ENCODE peak calls at places on chromosomes 6 and 20, in ten cellular contexts. P is endodermal cell; I is pancreas; K is left ventricle myocardium inferior; Q is heart right ventricle; J is BJ; H is heart left ventricle; E is IMR-90; D is ascending aorta; X is CD8-positive, alpha-beta T cell. L is an unnamed sample. For H3K36me3, the result is how much of the 10 kb centered on the place peaks cover.

GRCh38 chr20:8082999-8083398 is 49.1 kb upstream of the PLCB1 start:
- DNase-seq in K (no peak), X (no peak), E (peak), I (no peak), Q (no peak), H (no peak), D (no peak), J (peak), P (no peak), L (no peak)

GRCh38 chr6:105578308-105578707 is 175.4 kb upstream of the PREP start:
- DNase-seq in I (no peak), D (no peak), P (no peak), K (no peak), J (no peak), H (no peak), E (no peak), X (no peak), Q (no peak), L (no peak)

GRCh38 chr6:6875818-6876470 is 231.8 kb upstream of the RREB1 start:
- DNase-seq in J (peak), X (no peak), Q (no peak), H (no peak), K (no peak), D (no peak), I (no peak), P (no peak), E (peak), L (peak)

GRCh38 chr6:65937982-65938381 is 231.0 kb upstream of the EYS start:
- DNase-seq in H (peak), P (no peak), E (no peak), X (no peak), Q (no peak), K (no peak), J (no peak), I (no peak), D (no peak), L (peak)

GRCh38 chr6:150902142-150902800 is 36.8 kb downstream of the MTHFD1L start:
- DNase-seq in J (no peak), Q (no peak), D (no peak), H (no peak), K (no peak), X (no peak), P (no peak), E (no peak), I (no peak), L (no peak)

GRCh38 chr20:17569616-17570346 is at the start of gene DSTN:
- DNase-seq in J (peak), X (peak), E (peak), I (peak), K (peak), P (peak), D (peak), Q (peak), H (peak), L (peak)

GRCh38 chr6:41294463-41294862 is 8.0 kb upstream of the TREM1 start:
- DNase-seq in I (no peak), X (no peak), K (no peak), Q (no peak), E (no peak), J (no peak), H (no peak), P (no peak), D (no peak), L (no peak)

GRCh38 chr6:169854083-169854725 is 102.8 kb downstream of the ERMARD start:
- DNase-seq in J (no peak), K (no peak), E (no peak), Q (no peak), I (no peak), D (no peak), H (peak), X (no peak), P (no peak), L (no peak)

GRCh38 chr6:145733770-145734169 is 1.6 kb downstream of the EPM2A start:
- DNase-seq in X (no peak), I (no peak), E (peak), K (no peak), D (no peak), Q (no peak), J (no peak), H (no peak), P (no peak), L (no peak)

GRCh38 chr20:2652724-2653510 is 485 bp downstream of the NOP56 start:
- DNase-seq in I (no peak), E (no peak), J (no peak), H (no peak), Q (peak), D (no peak), K (peak), P (no peak), X (no peak), L (peak)

GRCh38 chr6:1542764-1543163 is 67.0 kb upstream of the FOXC1 start:
- DNase-seq in I (no peak), D (no peak), E (no peak), J (no peak), K (no peak), Q (no peak), X (no peak), P (no peak), H (no peak), L (no peak)

GRCh38 chr6:106790146-106790770 is 160.9 kb downstream of the QRSL1 start:
- DNase-seq in K (no peak), P (no peak), J (no peak), Q (no peak), D (no peak), E (no peak), X (no peak), I (no peak), H (no peak), L (no peak)

GRCh38 chr20:23145281-23145700 is 59.2 kb upstream of the CD93 start:
- DNase-seq in H (no peak), P (no peak), I (no peak), E (peak), J (no peak), K (no peak), X (no peak), D (peak), Q (no peak), L (peak)

GRCh38 chr6:49606696-49607390 is 29.8 kb downstream of the RHAG start:
- DNase-seq in Q (no peak), D (no peak), I (no peak), K (no peak), P (peak), X (no peak), J (peak), E (peak), H (no peak), L (peak)

DNA sequence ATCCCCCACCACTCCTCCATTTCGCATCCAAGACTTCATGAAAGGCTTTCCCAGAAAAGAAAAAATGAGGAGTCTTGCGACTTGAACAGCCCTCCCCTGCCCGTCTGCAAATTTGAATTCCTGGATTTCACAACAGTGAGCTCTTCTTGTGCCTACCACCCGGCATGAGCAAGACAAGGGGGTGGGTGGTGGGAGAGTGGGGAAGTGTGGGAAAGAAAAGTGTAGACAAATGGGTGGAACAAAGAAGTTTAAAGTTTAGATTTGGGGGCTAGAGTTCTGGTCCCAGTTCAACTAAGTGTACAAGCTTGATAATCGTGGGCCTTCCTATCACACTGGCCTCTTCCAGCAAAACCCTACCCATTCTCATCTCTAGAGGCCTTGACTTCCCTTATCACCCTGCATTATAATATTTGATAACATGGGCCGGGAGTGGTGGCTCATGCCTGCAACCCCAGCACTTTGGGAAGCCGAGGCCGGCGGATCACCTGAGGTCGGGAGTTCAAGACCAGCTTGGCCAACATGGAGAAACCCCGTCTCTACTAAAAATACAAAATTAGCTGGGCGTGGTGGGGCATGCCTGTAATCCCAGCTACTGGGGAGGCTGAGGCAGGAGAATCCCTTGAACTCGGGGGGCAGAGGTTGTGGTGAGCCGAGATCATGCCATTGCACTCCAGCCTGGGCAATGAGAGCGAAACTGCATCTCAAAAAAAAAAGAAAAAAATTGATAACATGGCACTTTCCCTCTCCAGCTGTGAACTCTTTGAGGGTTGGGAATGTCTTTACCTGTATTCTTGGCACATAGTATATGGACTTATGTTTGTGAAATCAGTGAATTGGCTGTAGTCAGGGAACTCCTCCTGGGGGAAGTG is 654 bp upstream of the C6orf47 start:
- DNase-seq in E (peak), X (no peak), P (no peak), H (no peak), Q (no peak), I (no peak), J (no peak), K (no peak), D (no peak), L (no peak)
- H3K36me3 ChIP-seq in E (under half), X (under half), P (under half), H (under half), Q (under half), I (under half), J (under half), K (under half), D (under half), L (under half)

DNA sequence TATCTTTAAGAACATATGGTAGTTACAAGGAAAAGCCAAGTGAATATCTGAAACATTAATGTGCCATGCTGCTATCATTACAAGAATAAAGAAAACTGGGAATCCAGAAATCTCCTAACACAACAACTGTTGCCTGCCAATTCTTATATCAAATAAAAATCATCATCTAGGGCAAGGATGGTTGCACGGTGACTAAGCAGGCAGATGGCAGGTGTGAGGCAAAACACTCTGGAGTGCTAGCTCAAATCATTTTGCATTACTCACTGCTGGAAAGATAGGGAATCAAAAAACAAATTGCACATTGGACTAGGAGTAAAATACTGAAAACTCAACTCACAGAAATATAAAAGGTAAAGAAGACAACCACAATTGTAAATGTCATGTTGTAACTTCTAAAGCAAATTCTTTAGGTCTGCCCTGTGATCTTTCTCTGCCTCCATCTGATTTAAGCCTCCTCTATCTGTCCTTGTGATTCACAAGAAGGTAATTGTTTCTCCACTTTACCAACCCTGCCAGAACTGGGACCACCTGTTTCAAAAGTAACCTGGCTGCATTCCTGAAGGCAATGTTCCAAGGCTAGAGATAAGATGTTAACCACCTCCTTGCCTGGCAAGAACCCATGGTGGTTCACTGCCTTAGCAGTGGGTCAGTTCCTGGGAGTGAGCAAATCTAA is 33.0 kb upstream of the LCA5 start:
- DNase-seq in J (no peak), X (no peak), D (no peak), E (peak), Q (no peak), P (peak), H (no peak), I (no peak), K (no peak), L (peak)
- H3K4me3 ChIP-seq in J (no peak), X (no peak), D (no peak), E (no peak), Q (no peak), P (peak), H (no peak), I (peak), K (no peak), L (no peak)

DNA sequence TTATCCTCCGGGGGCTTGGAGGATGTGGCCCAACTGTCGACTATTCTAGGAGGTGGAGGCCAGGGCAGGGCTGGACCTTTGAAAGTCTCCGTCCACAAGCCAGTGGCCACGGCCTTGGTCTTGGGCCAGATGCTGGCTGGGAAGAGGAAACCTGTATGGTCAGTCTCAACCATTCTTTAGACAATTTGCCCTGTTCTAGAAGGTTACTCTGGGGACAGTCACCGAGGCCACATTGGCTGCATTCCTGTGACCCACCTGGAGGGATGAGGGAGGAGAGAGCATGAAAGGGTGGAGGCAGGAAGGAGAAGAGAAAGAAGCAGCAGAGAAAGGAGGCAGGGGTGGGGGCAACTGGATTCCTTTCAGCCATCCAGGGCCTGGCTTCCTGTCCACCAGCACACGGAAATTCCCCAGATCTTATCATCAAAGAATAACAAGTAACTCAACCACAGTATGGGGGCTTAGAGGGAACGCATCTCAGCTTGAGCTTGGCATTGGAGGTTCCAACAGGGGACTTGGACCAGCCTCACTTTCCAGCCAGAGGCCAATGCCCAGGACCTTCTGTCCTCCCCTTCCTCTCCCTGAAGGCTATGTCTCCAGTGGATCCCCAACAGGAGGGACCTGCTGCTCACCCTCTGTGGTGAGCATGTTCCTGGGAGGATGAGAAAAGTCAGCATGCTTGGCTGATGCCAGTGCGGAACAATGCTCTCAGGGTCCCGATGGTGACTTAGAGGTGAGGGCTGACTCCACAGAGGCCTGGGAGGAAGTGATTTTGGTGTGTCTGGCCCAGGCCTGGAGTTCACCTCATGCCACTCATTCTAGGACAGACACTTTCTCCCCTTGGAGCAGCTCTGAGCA is 30.4 kb downstream of the TGM2 start:
- DNase-seq in E (peak), X (no peak), J (no peak), H (no peak), D (peak), I (peak), Q (peak), P (no peak), K (no peak), L (no peak)
- H3K36me3 ChIP-seq in E (half or more), X (under half), J (under half), H (half or more), D (half or more), I (under half), Q (under half), P (under half), K (half or more), L (half or more)

GRCh38 chr6:137102050-137102848 is 57.5 kb upstream of the IL20RA start:
- DNase-seq in I (no peak), Q (no peak), D (no peak), H (no peak), E (no peak), P (no peak), K (no peak), X (no peak), J (no peak), L (no peak)
- H3K4me3 ChIP-seq in I (no peak), Q (no peak), D (no peak), H (no peak), E (no peak), P (peak), K (no peak), X (no peak), J (no peak), L (no peak)

GRCh38 chr6:36682328-36683144 is 4.0 kb downstream of the CDKN1A start:
- DNase-seq in K (peak), D (no peak), H (no peak), Q (peak), X (no peak), I (peak), P (no peak), E (no peak), J (no peak), L (peak)
- H3K36me3 ChIP-seq in K (under half), D (half or more), H (under half), Q (under half), X (under half), I (under half), P (under half), E (half or more), J (under half), L (under half)

GRCh38 chr6:136920216-136920857 is 1.8 kb upstream of the SLC35D3 start:
- DNase-seq in X (no peak), H (no peak), D (no peak), P (no peak), I (no peak), K (no peak), Q (no peak), E (no peak), J (no peak), L (no peak)
- H3K4me3 ChIP-seq in X (peak), H (peak), D (peak), P (peak), I (peak), K (peak), Q (peak), E (peak), J (no peak), L (no peak)

GRCh38 chr20:20527661-20528060 is 159.8 kb downstream of the INSM1 start:
- DNase-seq in I (no peak), J (no peak), E (no peak), H (no peak), P (no peak), X (no peak), K (no peak), D (no peak), Q (no peak), L (no peak)

GRCh38 chr20:20529597-20529996 is 161.7 kb downstream of the INSM1 start:
- DNase-seq in K (no peak), I (no peak), Q (no peak), X (no peak), P (no peak), D (no peak), E (no peak), J (no peak), H (no peak), L (no peak)

GRCh38 chr20:20530428-20531151 is 162.7 kb downstream of the INSM1 start:
- DNase-seq in I (no peak), X (no peak), J (no peak), H (no peak), K (no peak), D (no peak), E (no peak), Q (no peak), P (no peak), L (no peak)

GRCh38 chr20:20531283-20531682 is 163.4 kb downstream of the INSM1 start:
- DNase-seq in E (no peak), H (no peak), I (no peak), X (no peak), K (no peak), J (no peak), P (no peak), D (no peak), Q (no peak), L (no peak)

GRCh38 chr20:20528896-20529295 is 161.0 kb downstream of the INSM1 start:
- DNase-seq in K (no peak), Q (no peak), I (no peak), H (no peak), E (no peak), J (no peak), P (no peak), X (no peak), D (no peak), L (no peak)
- H3K36me3 ChIP-seq in K (under half), Q (under half), I (under half), H (under half), E (under half), J (under half), P (under half), X (under half), D (under half), L (under half)

L was measured in MG63.